ENCODE peak calls at places on chromosome 12, in six cellular contexts. K is heart right ventricle, O is HL-60, Y is right atrium auricular region, X is PC-3, M is dorsolateral prefrontal cortex. U is an unnamed sample.

GRCh38 chr12:116164263-116164817 is 113.2 kb downstream of the MED13L start:
- DNase-seq in Y (no peak), O (no peak), X (no peak), K (no peak), M (no peak), U (peak; percentile 42)

GRCh38 chr12:101277443-101277842 is 2.5 kb upstream of the UTP20 start:
- DNase-seq in M (no peak), X (no peak), Y (no peak), K (no peak), O (peak; percentile 30), U (no peak)

GRCh38 chr12:92272301-92272964 is 126.8 kb upstream of the BTG1 start:
- DNase-seq in O (no peak), Y (no peak), K (no peak), X (no peak), M (no peak), U (no peak)

GRCh38 chr12:117134059-117134458 is 34.8 kb upstream of the TESC start:
- DNase-seq in X (no peak), M (peak; percentile 40), K (no peak), O (peak; percentile 56), Y (no peak), U (peak; percentile 49)

GRCh38 chr12:78916845-78917480 is 52.4 kb downstream of the SYT1 start:
- DNase-seq in M (no peak), K (no peak), X (peak; percentile 45), O (no peak), Y (no peak), U (peak; percentile 1)

GRCh38 chr12:122981036-122981471 is 573 bp downstream of the ARL6IP4 start:
- DNase-seq in X (peak; percentile 17), O (no peak), Y (no peak), M (no peak), K (no peak), U (no peak)

GRCh38 chr12:96814200-96814599 is 92.9 kb upstream of the NEDD1 start:
- DNase-seq in O (no peak), X (peak; percentile 21), K (no peak), M (no peak), Y (no peak), U (no peak)

GRCh38 chr12:29160230-29160629 is 11.2 kb downstream of the FAR2 start:
- DNase-seq in M (no peak), O (peak; percentile 63), X (no peak), K (no peak), Y (no peak), U (no peak)

GRCh38 chr12:3680919-3681594 is 71.9 kb downstream of the CRACR2A start:
- DNase-seq in X (peak; percentile 10), K (peak; percentile 57), O (no peak), Y (no peak), M (no peak), U (peak; percentile 25)

GRCh38 chr12:131867891-131868675 is 26.3 kb upstream of the ULK1 start:
- DNase-seq in Y (no peak), M (no peak), O (no peak), K (no peak), X (peak; percentile 49), U (no peak)

GRCh38 chr12:32083489-32083888 is 23.2 kb upstream of the BICD1 start:
- DNase-seq in M (no peak), X (peak; percentile 59), K (no peak), Y (no peak), O (no peak), U (peak; percentile 72)

GRCh38 chr12:77064891-77065360 is 443 bp downstream of the E2F7 start:
- DNase-seq in M (no peak), X (no peak), O (no peak), Y (no peak), K (no peak), U (no peak)

GRCh38 chr12:1836854-1837411 is 16.6 kb downstream of the LRTM2 start:
- DNase-seq in K (no peak), Y (no peak), M (peak; percentile 75), O (no peak), X (peak; percentile 17), U (no peak)

GRCh38 chr12:40733871-40734270 is 41.6 kb downstream of the CNTN1 start:
- DNase-seq in X (no peak), K (no peak), O (no peak), M (no peak), Y (no peak), U (no peak)

DNA sequence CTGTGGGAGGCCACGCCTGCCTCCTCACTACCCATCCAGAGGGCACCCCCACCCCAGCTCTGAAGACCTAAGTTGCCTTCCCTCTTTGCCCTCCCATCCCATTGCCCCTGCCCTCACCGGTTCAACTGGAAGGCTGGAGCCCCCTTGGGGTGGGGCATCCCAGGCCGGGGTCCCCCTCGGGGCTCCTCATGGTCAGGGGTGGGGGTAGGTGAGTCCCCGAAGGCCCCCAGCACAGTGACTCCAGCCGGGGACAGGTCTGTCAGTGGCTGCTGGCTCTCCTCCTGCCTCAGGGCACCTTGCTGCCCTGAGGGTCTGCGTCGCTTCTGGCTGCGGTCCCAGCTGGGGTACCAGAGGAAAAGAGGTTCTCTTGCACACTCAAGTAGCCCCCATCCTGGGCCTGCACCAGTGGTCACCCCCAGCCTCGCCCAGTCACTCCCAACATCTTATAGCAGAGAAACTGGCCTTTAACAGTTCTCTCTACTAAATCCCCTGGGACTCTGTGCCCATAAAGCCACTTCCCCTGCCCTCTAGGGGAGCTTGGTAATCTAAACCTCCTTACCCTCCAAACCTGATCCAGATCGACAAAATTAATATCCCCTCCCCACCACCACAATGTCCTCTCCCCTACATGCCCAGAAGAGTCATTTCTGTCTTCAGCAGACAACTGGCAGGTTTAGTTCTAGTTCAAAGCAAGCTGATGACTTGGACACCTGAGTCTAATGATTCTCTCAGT is 5.1 kb downstream of the PIANP start:
- DNase-seq in O (no peak), Y (no peak), X (no peak), M (no peak), K (no peak), U (no peak)
- TF ChIP-seq CTCF in O (no peak), Y (no peak), X (no peak), M (no peak), K (no peak), U (no peak)

DNA sequence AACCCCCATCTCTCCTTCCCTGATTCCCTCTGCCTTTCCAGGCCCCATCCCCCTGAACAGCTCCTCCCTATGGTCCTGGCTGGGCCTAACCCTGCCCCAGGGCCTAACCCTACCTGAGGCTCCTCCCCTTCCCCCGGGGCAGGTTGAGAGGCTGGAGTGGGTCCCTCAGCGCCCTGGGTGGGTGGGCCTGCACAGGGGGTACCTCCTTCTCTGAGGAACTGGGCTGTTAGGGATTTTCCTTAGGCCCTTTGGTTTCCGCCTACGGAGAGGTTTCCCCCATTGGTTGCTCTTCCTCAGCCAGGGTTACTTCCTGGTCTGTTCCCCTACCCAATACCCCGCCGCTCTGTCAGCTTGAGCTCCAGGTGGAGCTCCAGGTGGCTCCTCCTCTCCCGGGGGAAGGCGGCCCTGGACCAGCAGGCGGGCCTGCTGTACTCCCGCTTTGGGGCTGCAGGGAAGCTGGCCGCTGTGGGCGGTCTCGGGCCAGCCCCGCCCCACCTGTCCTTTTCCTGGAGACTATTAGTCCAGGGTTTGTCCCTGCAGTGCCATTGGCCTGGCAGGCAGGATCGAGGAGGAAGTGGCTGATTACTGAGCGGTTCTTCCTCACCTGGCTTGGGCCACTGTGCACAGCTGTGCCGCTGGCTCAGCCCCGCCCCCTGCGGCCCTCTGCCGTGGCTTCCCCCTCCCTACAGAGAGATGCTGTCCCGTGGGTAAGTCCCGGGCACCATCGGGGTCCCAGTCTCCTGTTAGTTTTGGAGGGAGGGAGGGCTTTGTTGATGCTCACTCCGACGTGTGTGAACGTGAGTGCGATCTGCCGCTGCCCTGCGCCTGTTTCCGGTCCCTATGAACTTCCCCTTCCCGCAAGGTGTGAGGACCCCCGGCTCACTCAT is 2.5 kb downstream of the C12orf57 start:
- DNase-seq in X (peak; percentile 94), O (peak; percentile 86), K (no peak), M (no peak), Y (no peak), U (no peak)
- H3K4me3 ChIP-seq in X (peak overlapping the region; percentile 72), O (peak overlapping the region; percentile 32), K (peak overlapping the region; percentile 35), M (no peak overlapping the region), Y (no peak overlapping the region), U (no peak overlapping the region)

DNA sequence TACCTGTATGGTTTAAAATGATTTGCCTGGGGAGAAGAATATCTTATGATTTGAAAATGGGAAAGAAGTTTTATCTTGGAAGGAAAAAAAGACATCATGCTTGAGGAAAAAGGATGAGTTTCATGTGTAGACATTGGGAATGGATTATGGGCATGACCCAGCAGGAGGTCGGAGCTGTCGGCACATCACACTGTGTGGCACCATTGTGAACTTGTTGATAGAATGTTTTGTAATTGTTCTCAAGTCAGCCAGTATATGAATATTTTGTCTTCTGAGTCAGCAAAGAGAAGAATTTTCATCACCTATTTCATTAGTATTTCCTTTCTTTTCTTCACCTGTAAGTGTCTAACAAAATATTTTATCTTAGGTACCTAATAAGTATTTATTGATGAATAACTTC is 60.0 kb upstream of the HMGA2 start:
- DNase-seq in O (no peak), Y (no peak), M (no peak), K (no peak), X (no peak), U (no peak)
- TF ChIP-seq CTCF in O (no peak), Y (no peak), M (no peak), K (no peak), X (no peak), U (no peak)

DNA sequence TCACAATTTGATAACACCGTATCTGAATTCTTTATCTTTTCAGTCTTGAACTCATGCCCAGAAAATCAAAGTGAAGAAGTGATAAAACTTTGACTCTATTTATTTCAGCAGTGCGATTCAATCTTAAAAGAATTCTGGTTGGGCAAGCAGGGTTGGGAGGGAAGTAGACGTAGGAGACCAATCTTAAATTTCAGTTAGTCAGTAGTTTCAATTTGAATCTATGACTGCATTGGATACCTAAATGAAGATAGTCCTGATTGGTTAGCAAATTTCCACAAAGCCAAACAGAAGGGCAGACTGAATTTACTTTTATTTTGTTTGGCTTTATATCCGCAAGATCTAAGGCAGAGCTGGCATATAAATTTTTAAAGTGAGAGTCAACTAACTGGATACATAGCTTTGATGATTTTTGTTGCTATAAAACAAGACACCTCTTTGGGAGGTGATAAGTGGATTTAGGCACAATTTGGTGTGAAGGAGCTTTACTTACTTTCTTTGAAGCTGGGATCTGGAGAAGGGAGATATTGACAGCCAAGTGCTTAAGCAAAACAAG is 2.6 kb downstream of the ACSS3 start:
- DNase-seq in X (no peak), K (no peak), M (no peak), Y (no peak), O (no peak), U (peak; percentile 50)
- H3K4me3 ChIP-seq in X (no peak overlapping the region), K (peak overlapping the region; percentile 83), M (no peak overlapping the region), Y (no peak overlapping the region), O (no peak overlapping the region), U (no peak overlapping the region)

DNA sequence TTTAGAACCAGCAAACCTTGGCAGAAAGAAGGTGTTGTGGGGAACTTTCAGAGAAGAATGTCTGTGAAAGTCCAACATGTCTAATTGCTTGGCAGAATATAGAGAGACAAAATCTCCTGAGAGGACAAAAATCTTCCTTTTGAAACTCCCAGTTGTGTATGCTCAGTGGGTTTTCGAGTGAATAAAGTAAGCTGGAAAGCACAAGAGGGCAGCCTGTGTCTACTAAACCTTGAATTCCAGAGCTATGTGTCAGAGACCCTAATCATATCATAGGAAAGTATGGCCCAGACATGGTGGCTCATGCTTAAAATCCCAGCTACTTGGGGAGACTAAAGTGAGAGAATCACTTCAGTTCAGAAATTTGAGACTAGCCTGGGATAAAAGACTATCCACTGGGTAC is 661.2 kb downstream of the SLC16A7 start:
- DNase-seq in M (no peak), O (no peak), K (no peak), Y (no peak), X (peak; percentile 80), U (peak; percentile 66)
- TF ChIP-seq CTCF in M (no peak), O (no peak), K (no peak), Y (no peak), X (peak; percentile 67), U (peak; percentile 25)

GRCh38 chr12:22333186-22333745 is 1.2 kb downstream of the ST8SIA1 start:
- DNase-seq in O (no peak), K (no peak), Y (no peak), X (no peak), M (peak; percentile 17), U (peak; percentile 30)
- H3K4me3 ChIP-seq in O (no peak overlapping the region), K (peak overlapping the region; percentile 67), Y (peak overlapping the region; percentile 48), X (no peak overlapping the region), M (peak overlapping the region; percentile 78), U (no peak overlapping the region)

U was measured in fibroblast of villous mesenchyme.